ENCODE peak calls at places on chromosome 22, in six cellular contexts. One of them, this sample, is unnamed. For H3K4me1, the result is how much of the 10 kb centered on the place peaks cover.

GRCh38 chr22:37278261-37278660 is 4.0 kb upstream of the CYTH4 start:
- DNase-seq in colonic mucosa: no peak
- DNase-seq in tibial nerve: no peak
- DNase-seq in heart right ventricle: no peak
- DNase-seq in mammary epithelial cell: no peak
- DNase-seq in uterus: no peak
- DNase-seq in this sample: no peak

GRCh38 chr22:31540966-31541365 is 44.6 kb downstream of the SFI1 start:
- DNase-seq in mammary epithelial cell: no peak
- DNase-seq in colonic mucosa: no peak
- DNase-seq in heart right ventricle: no peak
- DNase-seq in uterus: no peak
- DNase-seq in tibial nerve: no peak
- DNase-seq in this sample: no peak

GRCh38 chr22:24730864-24731263 is 43.7 kb downstream of the PIWIL3 start:
- DNase-seq in heart right ventricle: no peak
- DNase-seq in uterus: no peak
- DNase-seq in tibial nerve: no peak
- DNase-seq in colonic mucosa: no peak
- DNase-seq in mammary epithelial cell: no peak
- DNase-seq in this sample: no peak

GRCh38 chr22:29813563-29813962 is 24.5 kb downstream of the ASCC2 start:
- DNase-seq in mammary epithelial cell: no peak
- DNase-seq in colonic mucosa: no peak
- DNase-seq in uterus: no peak
- DNase-seq in heart right ventricle: no peak
- DNase-seq in tibial nerve: no peak
- DNase-seq in this sample: no peak

GRCh38 chr22:32217465-32217864 is 12.6 kb upstream of the RFPL2 start:
- DNase-seq in mammary epithelial cell: peak
- DNase-seq in colonic mucosa: no peak
- DNase-seq in tibial nerve: no peak
- DNase-seq in uterus: no peak
- DNase-seq in heart right ventricle: no peak
- DNase-seq in this sample: no peak

GRCh38 chr22:24006207-24006913 is 1.1 kb upstream of the GSTT4 start:
- DNase-seq in heart right ventricle: no peak
- DNase-seq in tibial nerve: no peak
- DNase-seq in colonic mucosa: no peak
- DNase-seq in uterus: no peak
- DNase-seq in mammary epithelial cell: no peak
- DNase-seq in this sample: no peak

GRCh38 chr22:18152519-18152918 is 2.5 kb downstream of the USP18 start:
- DNase-seq in heart right ventricle: no peak
- DNase-seq in tibial nerve: no peak
- DNase-seq in colonic mucosa: no peak
- DNase-seq in mammary epithelial cell: no peak
- DNase-seq in uterus: peak
- DNase-seq in this sample: no peak

GRCh38 chr22:40432167-40432566 is 61.8 kb downstream of the SGSM3 start:
- DNase-seq in uterus: no peak
- DNase-seq in colonic mucosa: no peak
- DNase-seq in mammary epithelial cell: no peak
- DNase-seq in heart right ventricle: no peak
- DNase-seq in tibial nerve: no peak
- DNase-seq in this sample: no peak

GRCh38 chr22:18962308-18962635 is 26.2 kb upstream of the PRODH start:
- DNase-seq in heart right ventricle: no peak
- DNase-seq in colonic mucosa: no peak
- DNase-seq in tibial nerve: no peak
- DNase-seq in uterus: no peak
- DNase-seq in mammary epithelial cell: no peak
- DNase-seq in this sample: no peak

GRCh38 chr22:50473088-50473487 is 1.7 kb downstream of the SBF1 start:
- DNase-seq in tibial nerve: no peak
- DNase-seq in colonic mucosa: peak
- DNase-seq in heart right ventricle: no peak
- DNase-seq in uterus: no peak
- DNase-seq in mammary epithelial cell: no peak
- DNase-seq in this sample: no peak

GRCh38 chr22:24236656-24237055 is 8.2 kb downstream of the GGT5 start:
- DNase-seq in uterus: no peak
- DNase-seq in heart right ventricle: no peak
- DNase-seq in tibial nerve: no peak
- DNase-seq in colonic mucosa: no peak
- DNase-seq in mammary epithelial cell: no peak
- DNase-seq in this sample: no peak

GRCh38 chr22:43077121-43077877 is 11.9 kb downstream of the TTLL1 start:
- DNase-seq in colonic mucosa: peak
- DNase-seq in heart right ventricle: peak
- DNase-seq in tibial nerve: no peak
- DNase-seq in uterus: no peak
- DNase-seq in mammary epithelial cell: no peak
- DNase-seq in this sample: no peak

GRCh38 chr22:44448271-44448780 is 49.7 kb downstream of the RTL6 start:
- DNase-seq in uterus: peak
- DNase-seq in heart right ventricle: peak
- DNase-seq in tibial nerve: peak
- DNase-seq in colonic mucosa: no peak
- DNase-seq in mammary epithelial cell: peak
- DNase-seq in this sample: peak

GRCh38 chr22:27868738-27869282 is 50.2 kb downstream of the PITPNB start:
- DNase-seq in mammary epithelial cell: no peak
- DNase-seq in tibial nerve: no peak
- DNase-seq in colonic mucosa: no peak
- DNase-seq in uterus: no peak
- DNase-seq in heart right ventricle: no peak
- DNase-seq in this sample: no peak

GRCh38 chr22:27863556-27863955 is 55.5 kb downstream of the PITPNB start:
- DNase-seq in tibial nerve: no peak
- DNase-seq in colonic mucosa: no peak
- DNase-seq in uterus: no peak
- DNase-seq in mammary epithelial cell: no peak
- DNase-seq in heart right ventricle: no peak
- DNase-seq in this sample: no peak

GRCh38 chr22:27867958-27868737 is 50.9 kb downstream of the PITPNB start:
- DNase-seq in tibial nerve: no peak
- DNase-seq in uterus: no peak
- DNase-seq in colonic mucosa: no peak
- DNase-seq in heart right ventricle: no peak
- DNase-seq in mammary epithelial cell: no peak
- DNase-seq in this sample: no peak

GRCh38 chr22:27867114-27867957 is 51.7 kb downstream of the PITPNB start:
- DNase-seq in heart right ventricle: no peak
- DNase-seq in mammary epithelial cell: no peak
- DNase-seq in uterus: no peak
- DNase-seq in tibial nerve: no peak
- DNase-seq in colonic mucosa: no peak
- DNase-seq in this sample: no peak

DNA sequence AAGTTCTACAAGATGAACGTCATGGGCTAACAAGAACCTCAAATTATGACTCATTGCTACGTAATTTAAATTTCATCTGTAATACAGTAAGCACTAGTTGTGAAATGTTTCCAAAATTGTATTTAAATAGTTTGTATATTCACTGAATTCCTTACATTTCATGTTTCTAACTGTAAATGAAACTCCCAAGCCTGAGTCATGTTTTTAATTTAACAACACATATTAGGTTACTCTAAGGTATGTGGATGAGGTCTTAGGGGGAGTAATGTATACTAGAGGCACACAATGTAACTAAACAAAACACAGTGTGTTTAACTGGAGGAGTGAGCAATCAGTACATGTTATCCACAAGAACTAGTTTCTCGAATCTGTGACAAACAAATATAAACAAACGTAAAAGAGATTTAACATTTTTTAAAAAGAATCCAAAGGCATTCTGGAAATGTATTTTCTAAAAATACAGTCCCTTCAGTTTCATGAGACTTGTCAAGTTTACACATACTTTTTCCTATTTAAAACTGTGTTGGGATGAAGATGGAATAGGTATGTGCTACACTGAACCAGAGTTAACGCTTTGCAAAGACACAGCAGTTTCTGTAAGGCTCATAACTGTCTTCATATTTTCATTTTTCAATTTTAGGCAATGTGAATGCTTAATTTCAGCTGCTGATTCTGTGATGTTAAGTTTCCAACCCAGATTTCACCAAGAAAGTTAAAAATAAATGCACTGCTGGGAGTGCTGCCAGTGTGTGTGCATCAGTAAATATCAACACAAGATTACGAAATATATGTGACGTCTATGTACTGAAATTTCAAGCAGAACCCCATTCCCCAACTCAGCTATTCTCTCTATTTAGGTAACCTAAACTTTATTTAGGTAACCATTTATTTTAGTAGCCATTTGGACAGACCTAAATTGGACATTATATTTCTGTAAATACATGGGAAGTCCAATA is 52.6 kb downstream of the PITPNB start:
- DNase-seq in mammary epithelial cell: peak
- DNase-seq in tibial nerve: peak
- DNase-seq in heart right ventricle: peak
- DNase-seq in colonic mucosa: no peak
- DNase-seq in uterus: peak
- DNase-seq in this sample: no peak
- H3K4me1 ChIP-seq in mammary epithelial cell: under half
- H3K4me1 ChIP-seq in tibial nerve: under half
- H3K4me1 ChIP-seq in heart right ventricle: half or more
- H3K4me1 ChIP-seq in colonic mucosa: under half
- H3K4me1 ChIP-seq in uterus: under half
- H3K4me1 ChIP-seq in this sample: half or more

GRCh38 chr22:20584029-20584871 is 76.8 kb downstream of the MED15 start:
- DNase-seq in tibial nerve: no peak
- DNase-seq in mammary epithelial cell: no peak
- DNase-seq in heart right ventricle: no peak
- DNase-seq in uterus: no peak
- DNase-seq in colonic mucosa: no peak
- DNase-seq in this sample: no peak

GRCh38 chr22:20582171-20582511 is 74.7 kb downstream of the MED15 start:
- DNase-seq in colonic mucosa: no peak
- DNase-seq in tibial nerve: no peak
- DNase-seq in heart right ventricle: no peak
- DNase-seq in mammary epithelial cell: no peak
- DNase-seq in uterus: no peak
- DNase-seq in this sample: no peak

GRCh38 chr22:20582520-20583361 is 75.3 kb downstream of the MED15 start:
- DNase-seq in tibial nerve: no peak
- DNase-seq in heart right ventricle: no peak
- DNase-seq in mammary epithelial cell: no peak
- DNase-seq in uterus: no peak
- DNase-seq in colonic mucosa: no peak
- DNase-seq in this sample: no peak

GRCh38 chr22:20584872-20585639 is 77.6 kb downstream of the MED15 start:
- DNase-seq in uterus: no peak
- DNase-seq in colonic mucosa: no peak
- DNase-seq in mammary epithelial cell: peak
- DNase-seq in tibial nerve: no peak
- DNase-seq in heart right ventricle: no peak
- DNase-seq in this sample: no peak

GRCh38 chr22:20583471-20583922 is 76.1 kb downstream of the MED15 start:
- DNase-seq in uterus: no peak
- DNase-seq in heart right ventricle: peak
- DNase-seq in colonic mucosa: no peak
- DNase-seq in tibial nerve: no peak
- DNase-seq in mammary epithelial cell: no peak
- DNase-seq in this sample: no peak
- TF ChIP-seq CTCF in uterus: no peak
- TF ChIP-seq CTCF in heart right ventricle: no peak
- TF ChIP-seq CTCF in colonic mucosa: no peak
- TF ChIP-seq CTCF in tibial nerve: no peak
- TF ChIP-seq CTCF in mammary epithelial cell: peak
- TF ChIP-seq CTCF in this sample: no peak

GRCh38 chr22:35958334-35958733 is 70.3 kb downstream of the RBFOX2 start:
- DNase-seq in heart right ventricle: no peak
- DNase-seq in tibial nerve: no peak
- DNase-seq in uterus: no peak
- DNase-seq in colonic mucosa: no peak
- DNase-seq in mammary epithelial cell: no peak
- DNase-seq in this sample: no peak
- H3K4me3 ChIP-seq in heart right ventricle: no peak
- H3K4me3 ChIP-seq in tibial nerve: no peak
- H3K4me3 ChIP-seq in uterus: no peak
- H3K4me3 ChIP-seq in colonic mucosa: no peak
- H3K4me3 ChIP-seq in mammary epithelial cell: no peak
- H3K4me3 ChIP-seq in this sample: no peak

GRCh38 chr22:46289244-46289891 is 7.3 kb upstream of the GTSE1 start:
- DNase-seq in uterus: no peak
- DNase-seq in mammary epithelial cell: no peak
- DNase-seq in tibial nerve: no peak
- DNase-seq in heart right ventricle: no peak
- DNase-seq in colonic mucosa: no peak
- DNase-seq in this sample: no peak
- H3K4me1 ChIP-seq in uterus: under half
- H3K4me1 ChIP-seq in mammary epithelial cell: under half
- H3K4me1 ChIP-seq in tibial nerve: under half
- H3K4me1 ChIP-seq in heart right ventricle: under half
- H3K4me1 ChIP-seq in colonic mucosa: under half
- H3K4me1 ChIP-seq in this sample: under half

DNA sequence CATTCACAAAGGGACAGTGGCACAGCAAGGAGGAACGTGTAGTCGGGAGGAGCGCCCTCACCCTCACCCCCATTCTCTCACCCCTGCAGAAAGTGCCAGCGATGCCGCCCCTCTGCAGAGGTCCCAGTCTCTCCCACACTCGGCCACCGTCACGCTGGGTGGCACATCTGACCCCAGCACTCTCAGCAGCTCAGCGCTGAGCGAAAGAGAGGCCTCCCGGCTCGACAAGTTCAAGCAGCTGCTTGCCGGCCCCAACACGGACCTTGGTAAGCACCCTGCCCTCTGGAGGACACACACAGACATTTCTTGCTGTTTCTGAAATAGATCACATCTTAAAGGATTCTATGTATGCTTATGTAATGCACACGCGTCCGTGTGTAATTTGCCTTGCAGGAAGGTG is 34.9 kb downstream of the TBC1D22A start:
- DNase-seq in colonic mucosa: no peak
- DNase-seq in uterus: no peak
- DNase-seq in heart right ventricle: no peak
- DNase-seq in mammary epithelial cell: peak
- DNase-seq in tibial nerve: no peak
- DNase-seq in this sample: no peak
- TF ChIP-seq CTCF in colonic mucosa: no peak
- TF ChIP-seq CTCF in uterus: no peak
- TF ChIP-seq CTCF in heart right ventricle: no peak
- TF ChIP-seq CTCF in mammary epithelial cell: peak
- TF ChIP-seq CTCF in tibial nerve: peak
- TF ChIP-seq CTCF in this sample: no peak

DNA sequence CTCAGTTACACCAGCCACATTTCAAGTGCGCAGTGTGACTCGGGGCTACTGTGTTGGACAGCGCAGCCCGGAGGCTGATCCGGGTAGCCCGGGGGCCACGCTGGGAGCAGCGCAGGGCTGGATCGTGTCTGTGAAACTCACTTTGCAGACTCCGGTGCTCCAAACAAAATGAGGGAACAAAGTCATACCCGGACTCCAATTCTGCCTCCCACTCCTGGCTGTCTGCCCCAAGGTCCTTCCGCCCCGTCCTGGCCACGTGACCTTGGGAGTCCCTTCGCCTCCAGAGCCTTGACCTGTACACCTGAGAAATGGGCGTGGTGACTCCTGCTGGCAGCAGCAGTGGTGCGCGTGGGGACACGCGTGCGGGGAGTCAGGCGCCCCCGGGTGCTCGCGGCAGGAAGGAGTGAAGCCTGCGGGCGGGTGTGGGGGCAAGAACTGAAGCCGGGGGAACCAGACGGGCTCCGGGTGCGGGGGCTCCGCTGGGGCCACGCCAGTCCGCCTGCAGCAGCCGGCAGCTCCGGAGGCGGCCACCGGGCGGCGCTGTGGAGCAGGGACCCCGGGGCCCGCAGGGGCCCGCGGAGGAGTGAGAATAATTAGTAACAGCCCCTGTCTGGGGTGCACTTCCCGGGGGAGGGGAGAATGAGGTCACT is 42.4 kb downstream of the KCNJ4 start:
- DNase-seq in mammary epithelial cell: no peak
- DNase-seq in tibial nerve: no peak
- DNase-seq in heart right ventricle: no peak
- DNase-seq in uterus: peak
- DNase-seq in colonic mucosa: peak
- DNase-seq in this sample: no peak
- H3K4me3 ChIP-seq in mammary epithelial cell: peak
- H3K4me3 ChIP-seq in tibial nerve: peak
- H3K4me3 ChIP-seq in heart right ventricle: no peak
- H3K4me3 ChIP-seq in uterus: no peak
- H3K4me3 ChIP-seq in colonic mucosa: peak
- H3K4me3 ChIP-seq in this sample: peak

This sample was measured in thoracic aorta.